ENCODE peak calls at places on chromosomes 6 and 20, in five cellular contexts. T, G, B, M and K are unnamed samples.

GRCh38 chr6:81003156-81003555 is 749.3 kb downstream of the TENT5A start:
- ATAC-seq in G (no peak), T (no peak), B (no peak), M (no peak), K (no peak)

GRCh38 chr20:51384854-51385253 is 157.7 kb downstream of the NFATC2 start:
- ATAC-seq in G (no peak), B (no peak), M (no peak), T (peak), K (no peak)

GRCh38 chr6:28807682-28808280 is 116.0 kb downstream of the TRIM27 start:
- ATAC-seq in M (peak), G (peak), B (no peak), T (peak), K (no peak)

GRCh38 chr20:58374906-58375760 is 13.9 kb upstream of the VAPB start:
- ATAC-seq in B (no peak), T (no peak), M (peak), G (no peak), K (no peak)

GRCh38 chr6:157276134-157276532 is 47.2 kb downstream of the TMEM242 start:
- ATAC-seq in M (no peak), G (no peak), T (no peak), B (no peak), K (no peak)

GRCh38 chr6:57147955-57148858 is 23.9 kb upstream of the BAG2 start:
- ATAC-seq in M (no peak), T (no peak), B (no peak), G (no peak), K (no peak)

GRCh38 chr6:130620338-130620781 is 206.8 kb upstream of the SMLR1 start:
- ATAC-seq in G (no peak), M (no peak), T (peak), B (no peak), K (no peak)

GRCh38 chr6:143629104-143630080 is 48.4 kb upstream of the PHACTR2 start:
- ATAC-seq in M (no peak), T (no peak), G (no peak), B (no peak), K (peak)

GRCh38 chr6:79676785-79677736 is 45.9 kb downstream of the SH3BGRL2 start:
- ATAC-seq in T (no peak), G (no peak), M (no peak), B (no peak), K (no peak)

GRCh38 chr6:22214314-22214713 is 82.5 kb downstream of the PRL start:
- ATAC-seq in M (no peak), G (no peak), B (no peak), T (no peak), K (no peak)

GRCh38 chr6:148657053-148657452 is 89.8 kb upstream of the UST start:
- ATAC-seq in M (no peak), T (peak), B (peak), G (no peak), K (peak)

GRCh38 chr6:44527191-44527960 is 139.9 kb downstream of the CDC5L start:
- ATAC-seq in B (no peak), M (no peak), G (no peak), T (peak), K (no peak)

GRCh38 chr20:20209684-20210083 is 157.4 kb downstream of the CFAP61 start:
- ATAC-seq in M (no peak), T (no peak), G (no peak), B (no peak), K (no peak)

GRCh38 chr20:20205862-20206236 is 153.5 kb downstream of the CFAP61 start:
- ATAC-seq in T (no peak), B (no peak), M (no peak), G (no peak), K (no peak)

GRCh38 chr20:20206788-20207187 is 154.5 kb downstream of the CFAP61 start:
- ATAC-seq in T (peak), B (no peak), M (no peak), G (no peak), K (no peak)

GRCh38 chr20:20207291-20207690 is 155.0 kb downstream of the CFAP61 start:
- ATAC-seq in T (no peak), M (peak), B (no peak), G (no peak), K (no peak)

GRCh38 chr20:20207872-20208271 is 155.5 kb downstream of the CFAP61 start:
- ATAC-seq in G (no peak), T (peak), B (no peak), M (no peak), K (no peak)
- TF ChIP-seq POLR2AphosphoS5 in G (no peak), T (no peak), B (no peak), M (no peak), K (no peak)

DNA sequence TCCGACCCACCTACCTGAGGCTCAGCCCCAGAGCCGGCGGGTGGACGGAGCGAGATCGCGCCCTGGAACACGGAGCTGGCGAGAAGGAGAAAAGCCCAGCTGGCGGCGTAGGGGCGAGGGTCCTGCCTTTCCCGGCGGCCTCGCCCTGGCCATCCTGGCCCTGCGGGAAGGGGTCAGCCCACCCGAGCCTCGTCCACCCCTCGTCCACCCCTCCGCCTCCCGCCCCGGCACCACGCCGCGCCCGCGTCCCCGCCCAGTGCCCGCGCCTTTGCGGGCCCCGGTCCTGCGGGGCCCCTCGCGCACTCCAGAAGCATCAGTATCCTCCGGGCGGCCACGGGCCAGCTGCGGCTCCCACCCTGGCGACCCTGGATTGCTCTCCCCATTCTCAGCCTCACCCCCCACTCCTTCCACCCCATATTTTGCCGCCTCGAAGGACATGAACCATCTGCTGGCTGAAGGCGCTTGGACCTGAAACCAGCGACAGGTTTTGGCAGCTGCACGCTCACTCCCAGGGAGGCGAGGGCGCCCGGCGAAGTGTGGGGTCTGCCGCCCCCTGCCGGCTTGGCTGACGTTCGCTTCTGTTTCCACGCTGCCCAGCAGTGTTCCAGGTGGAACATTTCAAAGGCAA is 65.1 kb downstream of the PLG start:
- ATAC-seq in B (peak), G (peak), M (peak), T (peak), K (peak)
- TF ChIP-seq POLR2A in B (no peak), G (no peak), M (no peak), T (peak), K (no peak)

DNA sequence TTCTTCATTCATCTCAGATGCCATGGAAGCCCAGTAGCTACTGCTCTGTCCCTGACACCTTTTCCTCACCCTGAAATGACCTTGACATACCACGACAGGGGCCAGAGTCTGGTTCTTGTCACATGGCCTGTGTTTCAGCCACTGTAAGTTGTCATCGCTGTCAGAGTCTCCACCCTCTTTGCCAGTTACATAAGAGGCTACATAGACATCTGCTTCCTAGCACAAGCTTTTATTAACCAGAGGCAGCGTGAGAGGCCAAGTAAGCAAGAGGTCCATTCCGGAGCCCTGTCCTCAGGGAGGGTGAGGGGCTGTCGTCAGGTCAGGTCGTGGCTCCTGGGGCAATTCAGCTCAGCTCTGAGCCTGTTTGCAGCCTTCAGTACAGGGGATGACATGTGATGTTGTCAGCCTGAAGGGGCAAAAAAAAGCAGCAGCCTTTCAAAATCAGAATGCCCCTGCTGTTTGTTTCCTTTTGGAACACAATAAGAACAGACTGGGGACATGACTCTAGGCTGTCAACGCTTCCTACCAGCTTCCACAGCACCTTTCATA is 146.3 kb downstream of the MTFR2 start:
- ATAC-seq in G (no peak), T (no peak), B (peak), M (peak), K (peak)
- TF ChIP-seq EP300 in G (no peak), T (no peak), B (no peak), M (no peak), K (no peak)

DNA sequence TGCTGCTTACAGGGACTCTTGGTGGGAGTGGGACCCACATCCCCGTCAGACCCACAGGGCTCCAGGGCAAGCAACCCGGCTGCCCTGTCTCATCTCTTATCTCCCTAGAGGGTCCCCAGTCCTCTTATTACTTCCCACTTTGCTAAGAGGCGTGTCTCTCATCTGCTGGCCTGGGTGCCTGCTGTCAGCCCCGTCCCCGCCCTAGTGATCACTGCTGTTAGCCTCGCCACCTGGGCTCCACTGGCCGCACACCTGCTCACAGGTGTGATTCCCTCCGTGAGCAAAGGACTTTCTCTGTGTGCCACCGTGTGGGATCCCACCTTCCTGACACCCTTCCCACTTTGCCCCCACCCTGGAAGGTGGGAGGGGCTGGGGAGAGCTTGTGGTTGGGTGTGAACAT is 57.6 kb downstream of the TCP11 start:
- ATAC-seq in G (no peak), B (no peak), M (no peak), T (no peak), K (no peak)
- TF ChIP-seq POLR2AphosphoS5 in G (no peak), B (no peak), M (no peak), T (no peak), K (no peak)